ENCODE peak calls at places on chromosomes 6 and 20, in ten cellular contexts. Q is stimulated activated CD8-positive, alpha-beta memory T cell treated with anti-CD3 and anti-CD28 coated beads, Interleukin-15, amount 100 ng/mL, for 4 hours; C is AML-193; N is type B pancreatic cell; S is RWPE1; P is stimulated activated naive CD8-positive, alpha-beta T cell treated with anti-CD3 and anti-CD28 coated beads, Interleukin-15, amount 100 ng/mL, for 72 hours; M is neuronal stem cell; B is iris pigment epithelial cell; K is amygdala; H is NCI-H2081. W is an unnamed sample.

GRCh38 chr6:117674503-117674902 is 766 bp upstream of the NUS1 start:
- DNase-seq in B (no peak), M (no peak), H (no peak), N (no peak), S (no peak), C (no peak), K (no peak), P (no peak), Q (no peak), W (no peak)

GRCh38 chr20:63376283-63377250 is 15.4 kb upstream of the CHRNA4 start:
- DNase-seq in B (no peak), N (no peak), C (no peak), K (no peak), M (no peak), H (no peak), Q (no peak), P (no peak), S (no peak), W (no peak)

GRCh38 chr6:72464791-72465691 is 156.8 kb upstream of the KCNQ5 start:
- DNase-seq in H (no peak), P (no peak), N (no peak), C (no peak), Q (no peak), S (peak; percentile 59), K (no peak), B (peak; percentile 74), M (no peak), W (no peak)

GRCh38 chr6:168016756-168017525 is 19.5 kb downstream of the KIF25 start:
- DNase-seq in N (no peak), M (no peak), Q (no peak), P (no peak), H (no peak), K (no peak), B (peak; percentile 15), S (peak; percentile 43), C (no peak), W (no peak)

GRCh38 chr20:25372584-25373336 is 17.9 kb downstream of the ABHD12 start:
- DNase-seq in H (no peak), M (no peak), K (no peak), B (peak; percentile 98), C (no peak), Q (no peak), S (peak; percentile 35), N (no peak), P (no peak), W (no peak)

GRCh38 chr6:122833229-122833556 is 44.1 kb downstream of the SMPDL3A start:
- DNase-seq in K (peak; percentile 56), N (no peak), Q (no peak), H (no peak), P (no peak), C (no peak), S (no peak), B (no peak), M (peak; percentile 58), W (no peak)

GRCh38 chr6:160461641-160462040 is 113.5 kb downstream of the SLC22A3 start:
- DNase-seq in P (no peak), Q (no peak), B (peak; percentile 42), N (no peak), C (no peak), K (no peak), H (no peak), S (no peak), M (no peak), W (no peak)

GRCh38 chr6:4563877-4564276 is 212.3 kb upstream of the CDYL start:
- DNase-seq in C (no peak), M (no peak), N (no peak), K (no peak), B (no peak), Q (no peak), S (no peak), P (no peak), H (no peak), W (no peak)

GRCh38 chr6:168035098-168035660 is 37.7 kb downstream of the KIF25 start:
- DNase-seq in Q (no peak), K (peak; percentile 49), B (peak; percentile 69), N (peak; percentile 81), M (no peak), H (no peak), S (peak; percentile 56), P (no peak), C (no peak), W (peak; percentile 58)

W was measured in HAP-1.